ENCODE peak calls at places on chromosomes 16 and 17, in seven cellular contexts. One of them, this sample, is unnamed.

GRCh38 chr17:54172654-54173316 is 350.1 kb downstream of the KIF2B start:
- DNase-seq in NCI-H460: no peak
- DNase-seq in left ventricle myocardium inferior: no peak
- DNase-seq in hippocampal formation: peak; percentile 5
- DNase-seq in DMS153: no peak
- DNase-seq in NCI-H774: no peak
- DNase-seq in germinal center: no peak
- DNase-seq in this sample: no peak

GRCh38 chr16:46972971-46973456 is 460 bp downstream of the DNAJA2 start:
- DNase-seq in DMS153: no peak
- DNase-seq in left ventricle myocardium inferior: peak; percentile 28
- DNase-seq in hippocampal formation: no peak
- DNase-seq in NCI-H774: no peak
- DNase-seq in NCI-H460: no peak
- DNase-seq in germinal center: peak; percentile 70
- DNase-seq in this sample: peak; percentile 45

GRCh38 chr17:75048396-75048933 is 1.4 kb downstream of the KCTD2 start:
- DNase-seq in DMS153: no peak
- DNase-seq in NCI-H774: no peak
- DNase-seq in NCI-H460: no peak
- DNase-seq in hippocampal formation: no peak
- DNase-seq in left ventricle myocardium inferior: no peak
- DNase-seq in germinal center: no peak
- DNase-seq in this sample: no peak

GRCh38 chr16:69762843-69763556 is 868 bp downstream of the WWP2 start:
- DNase-seq in germinal center: no peak
- DNase-seq in hippocampal formation: no peak
- DNase-seq in NCI-H460: no peak
- DNase-seq in DMS153: no peak
- DNase-seq in left ventricle myocardium inferior: no peak
- DNase-seq in NCI-H774: no peak
- DNase-seq in this sample: peak; percentile 43

GRCh38 chr17:65243838-65244237 is 106.7 kb downstream of the RGS9 start:
- DNase-seq in DMS153: peak; percentile 32
- DNase-seq in germinal center: no peak
- DNase-seq in NCI-H774: peak; percentile 28
- DNase-seq in left ventricle myocardium inferior: no peak
- DNase-seq in NCI-H460: no peak
- DNase-seq in hippocampal formation: peak; percentile 42
- DNase-seq in this sample: no peak

GRCh38 chr17:48909796-48910195 is 1.6 kb downstream of the UBE2Z start:
- DNase-seq in DMS153: no peak
- DNase-seq in NCI-H774: no peak
- DNase-seq in hippocampal formation: no peak
- DNase-seq in NCI-H460: no peak
- DNase-seq in germinal center: no peak
- DNase-seq in left ventricle myocardium inferior: no peak
- DNase-seq in this sample: no peak

GRCh38 chr17:57874434-57875108 is 24.7 kb upstream of the MRPS23 start:
- DNase-seq in NCI-H460: no peak
- DNase-seq in left ventricle myocardium inferior: peak; percentile 76
- DNase-seq in NCI-H774: no peak
- DNase-seq in germinal center: no peak
- DNase-seq in DMS153: no peak
- DNase-seq in hippocampal formation: peak; percentile 68
- DNase-seq in this sample: no peak

GRCh38 chr17:2034806-2035548 is 5.0 kb downstream of the DPH1 start:
- DNase-seq in DMS153: no peak
- DNase-seq in NCI-H460: no peak
- DNase-seq in NCI-H774: no peak
- DNase-seq in germinal center: peak; percentile 70
- DNase-seq in hippocampal formation: no peak
- DNase-seq in left ventricle myocardium inferior: no peak
- DNase-seq in this sample: no peak

GRCh38 chr17:77132411-77133086 is 8.2 kb upstream of the SEC14L1 start:
- DNase-seq in left ventricle myocardium inferior: no peak
- DNase-seq in NCI-H460: no peak
- DNase-seq in NCI-H774: no peak
- DNase-seq in hippocampal formation: no peak
- DNase-seq in germinal center: no peak
- DNase-seq in DMS153: no peak
- DNase-seq in this sample: no peak

GRCh38 chr16:82061861-82062525 is 26.9 kb downstream of the HSD17B2 start:
- DNase-seq in NCI-H460: peak; percentile 8
- DNase-seq in germinal center: peak; percentile 67
- DNase-seq in hippocampal formation: no peak
- DNase-seq in left ventricle myocardium inferior: no peak
- DNase-seq in DMS153: peak; percentile 30
- DNase-seq in NCI-H774: no peak
- DNase-seq in this sample: peak; percentile 1

GRCh38 chr17:49575524-49576120 is at the start of gene NXPH3:
- DNase-seq in NCI-H774: peak; percentile 28
- DNase-seq in hippocampal formation: no peak
- DNase-seq in left ventricle myocardium inferior: peak; percentile 75
- DNase-seq in DMS153: no peak
- DNase-seq in germinal center: peak; percentile 81
- DNase-seq in NCI-H460: no peak
- DNase-seq in this sample: peak; percentile 39